ENCODE peak calls at places on chromosomes 3 and 15, in four cellular contexts. One of them, this sample, is unnamed.

GRCh38 chr15:45136378-45136764 is 6.6 kb downstream of the DUOX1 start:
- DNase-seq in HL-60: no peak
- DNase-seq in lower leg skin: no peak
- DNase-seq in fibroblast of pulmonary artery: no peak
- DNase-seq in this sample: no peak

GRCh38 chr15:41933771-41934170 is 38.6 kb downstream of the EHD4 start:
- DNase-seq in HL-60: no peak
- DNase-seq in lower leg skin: no peak
- DNase-seq in fibroblast of pulmonary artery: no peak
- DNase-seq in this sample: no peak

GRCh38 chr15:94924057-94924456 is 692.7 kb downstream of the MCTP2 start:
- DNase-seq in fibroblast of pulmonary artery: no peak
- DNase-seq in lower leg skin: no peak
- DNase-seq in HL-60: no peak
- DNase-seq in this sample: no peak

GRCh38 chr3:65729553-65729952 is 309.2 kb downstream of the MAGI1 start:
- DNase-seq in fibroblast of pulmonary artery: peak
- DNase-seq in lower leg skin: no peak
- DNase-seq in HL-60: no peak
- DNase-seq in this sample: peak

GRCh38 chr3:80553211-80553610 is 785.4 kb upstream of the ROBO1 start:
- DNase-seq in HL-60: no peak
- DNase-seq in fibroblast of pulmonary artery: no peak
- DNase-seq in lower leg skin: no peak
- DNase-seq in this sample: no peak

GRCh38 chr3:154956815-154957214 is 123.3 kb upstream of the MME start:
- DNase-seq in HL-60: no peak
- DNase-seq in fibroblast of pulmonary artery: no peak
- DNase-seq in lower leg skin: no peak
- DNase-seq in this sample: no peak

GRCh38 chr3:127744875-127745274 is 72.1 kb downstream of the ABTB1 start:
- DNase-seq in fibroblast of pulmonary artery: no peak
- DNase-seq in HL-60: no peak
- DNase-seq in lower leg skin: no peak
- DNase-seq in this sample: no peak

GRCh38 chr3:168801792-168802191 is 706.1 kb upstream of the GOLIM4 start:
- DNase-seq in HL-60: no peak
- DNase-seq in lower leg skin: no peak
- DNase-seq in fibroblast of pulmonary artery: peak
- DNase-seq in this sample: peak

GRCh38 chr3:37993811-37994638 is 3.4 kb downstream of the VILL start:
- DNase-seq in fibroblast of pulmonary artery: peak
- DNase-seq in lower leg skin: peak
- DNase-seq in HL-60: peak
- DNase-seq in this sample: peak

GRCh38 chr15:74369756-74370155 is 2.3 kb upstream of the CYP11A1 start:
- DNase-seq in HL-60: no peak
- DNase-seq in lower leg skin: no peak
- DNase-seq in fibroblast of pulmonary artery: no peak
- DNase-seq in this sample: no peak

GRCh38 chr3:139284221-139284620 is 59.6 kb upstream of the MRPS22 start:
- DNase-seq in lower leg skin: no peak
- DNase-seq in HL-60: no peak
- DNase-seq in fibroblast of pulmonary artery: no peak
- DNase-seq in this sample: no peak

GRCh38 chr15:100663066-100663465 is 60.7 kb downstream of the ASB7 start:
- DNase-seq in HL-60: no peak
- DNase-seq in lower leg skin: no peak
- DNase-seq in fibroblast of pulmonary artery: no peak
- DNase-seq in this sample: no peak

GRCh38 chr3:9416139-9416780 is 18.8 kb downstream of the SETD5 start:
- DNase-seq in HL-60: no peak
- DNase-seq in lower leg skin: no peak
- DNase-seq in fibroblast of pulmonary artery: no peak
- DNase-seq in this sample: no peak

GRCh38 chr3:11641683-11642407 is 1.9 kb downstream of the VGLL4 start:
- DNase-seq in HL-60: no peak
- DNase-seq in lower leg skin: no peak
- DNase-seq in fibroblast of pulmonary artery: peak
- DNase-seq in this sample: no peak

GRCh38 chr3:46361408-46362283 is 7.7 kb downstream of the CCR2 start:
- DNase-seq in fibroblast of pulmonary artery: no peak
- DNase-seq in lower leg skin: peak
- DNase-seq in HL-60: peak
- DNase-seq in this sample: no peak

GRCh38 chr3:146589899-146590508 is 15.1 kb downstream of the PLSCR5 start:
- DNase-seq in lower leg skin: no peak
- DNase-seq in HL-60: no peak
- DNase-seq in fibroblast of pulmonary artery: peak
- DNase-seq in this sample: peak

GRCh38 chr3:57974796-57975388 is 33.3 kb upstream of the FLNB start:
- DNase-seq in HL-60: no peak
- DNase-seq in lower leg skin: no peak
- DNase-seq in fibroblast of pulmonary artery: peak
- DNase-seq in this sample: peak

GRCh38 chr3:130644600-130645232 is 101.9 kb downstream of the PIK3R4 start:
- DNase-seq in lower leg skin: no peak
- DNase-seq in fibroblast of pulmonary artery: no peak
- DNase-seq in HL-60: no peak
- DNase-seq in this sample: no peak

GRCh38 chr15:41727143-41727542 is 47.1 kb upstream of the MAPKBP1 start:
- DNase-seq in lower leg skin: no peak
- DNase-seq in HL-60: no peak
- DNase-seq in fibroblast of pulmonary artery: peak
- DNase-seq in this sample: peak

GRCh38 chr3:126267169-126267975 is 87.0 kb upstream of the ALDH1L1 start:
- DNase-seq in lower leg skin: peak
- DNase-seq in HL-60: peak
- DNase-seq in fibroblast of pulmonary artery: peak
- DNase-seq in this sample: peak

GRCh38 chr3:76349715-76350480 is 564.5 kb upstream of the ZNF717 start:
- DNase-seq in lower leg skin: no peak
- DNase-seq in HL-60: no peak
- DNase-seq in fibroblast of pulmonary artery: no peak
- DNase-seq in this sample: no peak

GRCh38 chr3:5563537-5564277 is 376.2 kb downstream of the EDEM1 start:
- DNase-seq in fibroblast of pulmonary artery: no peak
- DNase-seq in lower leg skin: no peak
- DNase-seq in HL-60: no peak
- DNase-seq in this sample: no peak

GRCh38 chr3:50639055-50639494 is 22.1 kb downstream of the MAPKAPK3 start:
- DNase-seq in fibroblast of pulmonary artery: peak
- DNase-seq in lower leg skin: no peak
- DNase-seq in HL-60: no peak
- DNase-seq in this sample: peak

GRCh38 chr15:63603516-63603915 is 6.3 kb downstream of the FBXL22 start:
- DNase-seq in lower leg skin: no peak
- DNase-seq in fibroblast of pulmonary artery: no peak
- DNase-seq in HL-60: no peak
- DNase-seq in this sample: no peak

GRCh38 chr3:126676919-126677705 is 22.2 kb upstream of the TXNRD3 start:
- DNase-seq in fibroblast of pulmonary artery: no peak
- DNase-seq in lower leg skin: no peak
- DNase-seq in HL-60: no peak
- DNase-seq in this sample: peak

GRCh38 chr3:9198261-9198660 is 51.2 kb downstream of the SRGAP3 start:
- DNase-seq in HL-60: no peak
- DNase-seq in lower leg skin: no peak
- DNase-seq in fibroblast of pulmonary artery: no peak
- DNase-seq in this sample: no peak

GRCh38 chr3:114519415-114519814 is 225.6 kb downstream of the TIGIT start:
- DNase-seq in lower leg skin: no peak
- DNase-seq in fibroblast of pulmonary artery: peak
- DNase-seq in HL-60: no peak
- DNase-seq in this sample: peak

GRCh38 chr3:24763421-24763820 is 268.8 kb upstream of the THRB start:
- DNase-seq in lower leg skin: no peak
- DNase-seq in HL-60: no peak
- DNase-seq in fibroblast of pulmonary artery: no peak
- DNase-seq in this sample: peak

GRCh38 chr15:63277044-63277892 is at the start of gene APH1B:
- DNase-seq in fibroblast of pulmonary artery: peak
- DNase-seq in HL-60: peak
- DNase-seq in lower leg skin: peak
- DNase-seq in this sample: no peak

DNA sequence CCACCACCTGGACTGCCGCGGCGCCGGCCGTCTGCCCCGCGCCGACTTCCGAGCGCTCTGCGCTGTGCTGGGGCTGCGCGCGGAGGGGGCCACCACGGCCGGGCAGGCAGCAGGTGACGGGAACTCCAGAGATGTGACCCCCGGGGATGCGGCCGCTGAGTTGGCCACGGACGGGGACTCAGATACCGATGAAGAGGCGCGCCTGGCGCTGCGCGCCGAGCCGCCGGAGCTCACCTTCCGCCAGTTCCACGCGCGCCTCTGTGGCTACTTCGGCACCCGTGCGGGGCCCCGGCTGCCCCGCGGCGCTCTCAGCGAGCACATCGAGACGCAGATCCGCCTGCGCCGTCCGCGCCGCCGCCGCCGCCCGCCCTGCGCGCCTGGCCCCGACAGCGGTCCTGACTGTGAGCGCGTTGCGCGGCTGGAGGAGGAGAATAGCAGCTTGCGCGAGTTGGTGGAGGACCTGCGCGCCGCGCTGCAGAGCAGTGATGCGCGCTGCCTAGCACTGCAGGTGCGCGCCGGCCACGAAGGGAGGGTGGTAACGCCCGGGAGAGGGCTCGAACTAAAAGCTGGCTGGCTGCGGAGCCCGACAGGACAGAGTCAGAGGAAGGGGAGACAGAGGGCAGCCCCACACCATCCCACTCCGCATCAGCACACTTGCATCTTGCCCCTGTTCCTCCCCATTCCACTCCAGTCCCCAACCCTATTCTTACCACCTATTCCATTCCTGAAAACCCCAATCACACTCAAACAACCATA is 891 bp downstream of the EFCC1 start:
- DNase-seq in HL-60: peak
- DNase-seq in lower leg skin: no peak
- DNase-seq in fibroblast of pulmonary artery: no peak
- DNase-seq in this sample: no peak
- H3K4me3 ChIP-seq in HL-60: peak
- H3K4me3 ChIP-seq in lower leg skin: peak
- H3K4me3 ChIP-seq in fibroblast of pulmonary artery: no peak
- H3K4me3 ChIP-seq in this sample: no peak

GRCh38 chr3:111215481-111215880 is 143.9 kb downstream of the NECTIN3 start:
- DNase-seq in HL-60: no peak
- DNase-seq in lower leg skin: no peak
- DNase-seq in fibroblast of pulmonary artery: peak
- DNase-seq in this sample: no peak

GRCh38 chr3:111212511-111212910 is 140.9 kb downstream of the NECTIN3 start:
- DNase-seq in lower leg skin: no peak
- DNase-seq in HL-60: no peak
- DNase-seq in fibroblast of pulmonary artery: no peak
- DNase-seq in this sample: no peak

GRCh38 chr3:111210866-111211564 is 139.4 kb downstream of the NECTIN3 start:
- DNase-seq in lower leg skin: no peak
- DNase-seq in fibroblast of pulmonary artery: no peak
- DNase-seq in HL-60: no peak
- DNase-seq in this sample: no peak

GRCh38 chr3:111210003-111210699 is 138.5 kb downstream of the NECTIN3 start:
- DNase-seq in lower leg skin: no peak
- DNase-seq in fibroblast of pulmonary artery: peak
- DNase-seq in HL-60: no peak
- DNase-seq in this sample: peak
- TF ChIP-seq CTCF in lower leg skin: no peak
- TF ChIP-seq CTCF in fibroblast of pulmonary artery: peak
- TF ChIP-seq CTCF in HL-60: no peak
- TF ChIP-seq CTCF in this sample: no peak

GRCh38 chr15:38070778-38071177 is 136.3 kb downstream of the TMCO5A start:
- DNase-seq in lower leg skin: no peak
- DNase-seq in HL-60: no peak
- DNase-seq in fibroblast of pulmonary artery: no peak
- DNase-seq in this sample: no peak

GRCh38 chr15:38068600-38068999 is 134.2 kb downstream of the TMCO5A start:
- DNase-seq in lower leg skin: no peak
- DNase-seq in fibroblast of pulmonary artery: no peak
- DNase-seq in HL-60: no peak
- DNase-seq in this sample: no peak

GRCh38 chr15:38071211-38071972 is 137.0 kb downstream of the TMCO5A start:
- DNase-seq in lower leg skin: no peak
- DNase-seq in HL-60: no peak
- DNase-seq in fibroblast of pulmonary artery: no peak
- DNase-seq in this sample: no peak

GRCh38 chr15:38069001-38069400 is 134.6 kb downstream of the TMCO5A start:
- DNase-seq in fibroblast of pulmonary artery: peak
- DNase-seq in HL-60: peak
- DNase-seq in lower leg skin: peak
- DNase-seq in this sample: peak

DNA sequence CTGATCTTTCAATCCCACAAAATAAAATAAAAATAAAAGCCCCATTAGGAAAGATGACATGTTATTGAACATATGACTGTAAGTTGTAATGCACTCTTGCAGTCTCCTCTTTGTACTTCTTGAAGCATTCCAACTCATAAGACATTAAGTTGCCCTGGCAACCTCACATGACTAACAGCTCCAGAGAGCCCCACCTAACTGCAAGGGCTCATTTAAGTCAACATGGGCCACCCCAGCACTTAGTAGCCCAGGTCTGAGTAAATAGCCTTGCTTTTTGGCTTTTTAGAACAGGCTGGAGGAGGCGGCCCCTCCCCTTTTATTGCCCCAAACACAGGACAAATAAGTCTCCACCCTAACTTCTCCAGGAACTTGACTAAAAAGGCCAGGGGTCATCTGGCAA is 135.1 kb downstream of the TMCO5A start:
- DNase-seq in lower leg skin: peak
- DNase-seq in fibroblast of pulmonary artery: peak
- DNase-seq in HL-60: no peak
- DNase-seq in this sample: peak
- H3K4me3 ChIP-seq in lower leg skin: no peak
- H3K4me3 ChIP-seq in fibroblast of pulmonary artery: peak
- H3K4me3 ChIP-seq in HL-60: no peak
- H3K4me3 ChIP-seq in this sample: peak

GRCh38 chr3:72924055-72924454 is 36.2 kb downstream of the GXYLT2 start:
- DNase-seq in fibroblast of pulmonary artery: no peak
- DNase-seq in lower leg skin: no peak
- DNase-seq in HL-60: no peak
- DNase-seq in this sample: no peak
- TF ChIP-seq CTCF in fibroblast of pulmonary artery: peak
- TF ChIP-seq CTCF in lower leg skin: no peak
- TF ChIP-seq CTCF in HL-60: no peak
- TF ChIP-seq CTCF in this sample: peak